ENCODE peak calls at places on chromosomes 6 and 20, in five cellular contexts. One of them, this sample, is unnamed.

GRCh38 chr6:145241039-145241438 is 494.3 kb downstream of the EPM2A start:
- DNase-seq in CD8-positive, alpha-beta T cell: no peak
- DNase-seq in endothelial cell of umbilical vein: no peak
- DNase-seq in GM23338: no peak
- DNase-seq in HCT116: no peak
- DNase-seq in this sample: no peak

GRCh38 chr20:62603907-62604785 is 38.2 kb upstream of the SLCO4A1 start:
- DNase-seq in CD8-positive, alpha-beta T cell: no peak
- DNase-seq in endothelial cell of umbilical vein: no peak
- DNase-seq in GM23338: no peak
- DNase-seq in HCT116: no peak
- DNase-seq in this sample: no peak

GRCh38 chr20:46485431-46485830 is 27.9 kb downstream of the ZNF334 start:
- DNase-seq in GM23338: peak; percentile 41
- DNase-seq in CD8-positive, alpha-beta T cell: no peak
- DNase-seq in HCT116: no peak
- DNase-seq in endothelial cell of umbilical vein: no peak
- DNase-seq in this sample: no peak

GRCh38 chr20:6956574-6956973 is 189.1 kb downstream of the BMP2 start:
- DNase-seq in GM23338: no peak
- DNase-seq in HCT116: no peak
- DNase-seq in CD8-positive, alpha-beta T cell: no peak
- DNase-seq in endothelial cell of umbilical vein: peak; percentile 63
- DNase-seq in this sample: no peak

GRCh38 chr6:27238010-27238983 is 9.2 kb upstream of the PRSS16 start:
- DNase-seq in HCT116: no peak
- DNase-seq in CD8-positive, alpha-beta T cell: no peak
- DNase-seq in endothelial cell of umbilical vein: peak; percentile 10
- DNase-seq in GM23338: peak; percentile 71
- DNase-seq in this sample: no peak

GRCh38 chr6:7254980-7255825 is 57.8 kb downstream of the SSR1 start:
- DNase-seq in CD8-positive, alpha-beta T cell: no peak
- DNase-seq in GM23338: no peak
- DNase-seq in HCT116: no peak
- DNase-seq in endothelial cell of umbilical vein: no peak
- DNase-seq in this sample: no peak

GRCh38 chr6:131909408-131910218 is 41.6 kb downstream of the CCN2 start:
- DNase-seq in HCT116: peak; percentile 57
- DNase-seq in endothelial cell of umbilical vein: peak; percentile 74
- DNase-seq in GM23338: peak; percentile 92
- DNase-seq in CD8-positive, alpha-beta T cell: peak; percentile 77
- DNase-seq in this sample: no peak

GRCh38 chr6:6008114-6008647 is 1.5 kb upstream of the NRN1 start:
- DNase-seq in GM23338: no peak
- DNase-seq in CD8-positive, alpha-beta T cell: no peak
- DNase-seq in HCT116: no peak
- DNase-seq in endothelial cell of umbilical vein: no peak
- DNase-seq in this sample: no peak

GRCh38 chr6:47967843-47968242 is 143.2 kb downstream of the PTCHD4 start:
- DNase-seq in endothelial cell of umbilical vein: no peak
- DNase-seq in GM23338: no peak
- DNase-seq in HCT116: no peak
- DNase-seq in CD8-positive, alpha-beta T cell: no peak
- DNase-seq in this sample: no peak

GRCh38 chr6:80006541-80006940 is 2.1 kb downstream of the TTK start:
- DNase-seq in GM23338: no peak
- DNase-seq in HCT116: no peak
- DNase-seq in endothelial cell of umbilical vein: no peak
- DNase-seq in CD8-positive, alpha-beta T cell: no peak
- DNase-seq in this sample: no peak

GRCh38 chr6:80004199-80005072 is at the start of gene TTK:
- DNase-seq in GM23338: peak; percentile 97
- DNase-seq in endothelial cell of umbilical vein: peak; percentile 90
- DNase-seq in CD8-positive, alpha-beta T cell: peak; percentile 90
- DNase-seq in HCT116: peak; percentile 89
- DNase-seq in this sample: peak; percentile 90

GRCh38 chr6:80005406-80005805 is 957 bp downstream of the TTK start:
- DNase-seq in endothelial cell of umbilical vein: no peak
- DNase-seq in HCT116: no peak
- DNase-seq in CD8-positive, alpha-beta T cell: no peak
- DNase-seq in GM23338: no peak
- DNase-seq in this sample: no peak

GRCh38 chr6:80010296-80010695 is 5.8 kb downstream of the TTK start:
- DNase-seq in endothelial cell of umbilical vein: no peak
- DNase-seq in CD8-positive, alpha-beta T cell: no peak
- DNase-seq in HCT116: no peak
- DNase-seq in GM23338: no peak
- DNase-seq in this sample: no peak

GRCh38 chr6:80009531-80009930 is 5.1 kb downstream of the TTK start:
- DNase-seq in endothelial cell of umbilical vein: no peak
- DNase-seq in HCT116: no peak
- DNase-seq in GM23338: no peak
- DNase-seq in CD8-positive, alpha-beta T cell: no peak
- DNase-seq in this sample: no peak
- H3K27ac ChIP-seq in endothelial cell of umbilical vein: no peak overlapping the region
- H3K27ac ChIP-seq in HCT116: no peak overlapping the region
- H3K27ac ChIP-seq in GM23338: no peak overlapping the region
- H3K27ac ChIP-seq in CD8-positive, alpha-beta T cell: no peak overlapping the region
- H3K27ac ChIP-seq in this sample: no peak overlapping the region

GRCh38 chr6:148523051-148523450 is 180.4 kb downstream of the SASH1 start:
- DNase-seq in GM23338: no peak
- DNase-seq in HCT116: no peak
- DNase-seq in CD8-positive, alpha-beta T cell: no peak
- DNase-seq in endothelial cell of umbilical vein: no peak
- DNase-seq in this sample: no peak

GRCh38 chr6:148523551-148523950 is 180.9 kb downstream of the SASH1 start:
- DNase-seq in GM23338: no peak
- DNase-seq in endothelial cell of umbilical vein: no peak
- DNase-seq in CD8-positive, alpha-beta T cell: no peak
- DNase-seq in HCT116: no peak
- DNase-seq in this sample: no peak

GRCh38 chr6:148524976-148525375 is 182.3 kb downstream of the SASH1 start:
- DNase-seq in endothelial cell of umbilical vein: peak; percentile 65
- DNase-seq in HCT116: no peak
- DNase-seq in CD8-positive, alpha-beta T cell: no peak
- DNase-seq in GM23338: no peak
- DNase-seq in this sample: no peak

GRCh38 chr6:148525453-148525852 is 182.8 kb downstream of the SASH1 start:
- DNase-seq in GM23338: no peak
- DNase-seq in HCT116: no peak
- DNase-seq in CD8-positive, alpha-beta T cell: no peak
- DNase-seq in endothelial cell of umbilical vein: no peak
- DNase-seq in this sample: no peak

DNA sequence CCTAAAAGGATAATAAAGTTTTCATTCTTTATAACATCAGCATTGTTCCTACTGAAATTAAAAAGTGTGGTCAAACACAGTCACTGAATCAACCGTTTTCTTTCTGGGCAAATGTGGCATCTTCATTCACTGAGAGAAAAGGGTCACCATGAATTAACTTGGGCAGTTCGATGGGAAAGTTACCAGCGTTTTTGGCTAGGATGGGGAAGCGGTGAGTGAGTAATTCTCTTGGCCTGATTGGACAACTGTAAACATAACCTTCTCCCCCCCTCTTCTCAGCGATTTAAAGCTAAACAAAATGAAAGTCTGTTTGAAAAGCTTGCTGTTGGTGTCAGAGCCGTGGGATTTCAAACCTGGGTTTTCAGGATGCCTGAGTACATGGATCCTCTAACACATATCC is 181.9 kb downstream of the SASH1 start:
- DNase-seq in GM23338: no peak
- DNase-seq in endothelial cell of umbilical vein: peak; percentile 35
- DNase-seq in HCT116: no peak
- DNase-seq in CD8-positive, alpha-beta T cell: no peak
- DNase-seq in this sample: no peak
- H3K27ac ChIP-seq in GM23338: no peak overlapping the region
- H3K27ac ChIP-seq in endothelial cell of umbilical vein: peak overlapping the region; percentile 66
- H3K27ac ChIP-seq in HCT116: no peak overlapping the region
- H3K27ac ChIP-seq in CD8-positive, alpha-beta T cell: no peak overlapping the region
- H3K27ac ChIP-seq in this sample: no peak overlapping the region

GRCh38 chr6:35181313-35181932 is 32.3 kb upstream of the SCUBE3 start:
- DNase-seq in endothelial cell of umbilical vein: no peak
- DNase-seq in GM23338: no peak
- DNase-seq in HCT116: no peak
- DNase-seq in CD8-positive, alpha-beta T cell: no peak
- DNase-seq in this sample: no peak

GRCh38 chr6:35183935-35184334 is 29.8 kb upstream of the SCUBE3 start:
- DNase-seq in GM23338: no peak
- DNase-seq in endothelial cell of umbilical vein: no peak
- DNase-seq in CD8-positive, alpha-beta T cell: no peak
- DNase-seq in HCT116: no peak
- DNase-seq in this sample: no peak

GRCh38 chr6:35184580-35185301 is 29.0 kb upstream of the SCUBE3 start:
- DNase-seq in CD8-positive, alpha-beta T cell: no peak
- DNase-seq in GM23338: no peak
- DNase-seq in endothelial cell of umbilical vein: no peak
- DNase-seq in HCT116: no peak
- DNase-seq in this sample: no peak

GRCh38 chr6:35183281-35183680 is 30.5 kb upstream of the SCUBE3 start:
- DNase-seq in GM23338: no peak
- DNase-seq in HCT116: no peak
- DNase-seq in CD8-positive, alpha-beta T cell: no peak
- DNase-seq in endothelial cell of umbilical vein: no peak
- DNase-seq in this sample: no peak

GRCh38 chr6:35181933-35182612 is 31.7 kb upstream of the SCUBE3 start:
- DNase-seq in CD8-positive, alpha-beta T cell: no peak
- DNase-seq in GM23338: peak; percentile 73
- DNase-seq in endothelial cell of umbilical vein: peak; percentile 15
- DNase-seq in HCT116: peak; percentile 86
- DNase-seq in this sample: no peak
- H3K27ac ChIP-seq in CD8-positive, alpha-beta T cell: no peak overlapping the region
- H3K27ac ChIP-seq in GM23338: no peak overlapping the region
- H3K27ac ChIP-seq in endothelial cell of umbilical vein: no peak overlapping the region
- H3K27ac ChIP-seq in HCT116: peak overlapping the region; percentile 63
- H3K27ac ChIP-seq in this sample: peak overlapping the region; percentile 46

DNA sequence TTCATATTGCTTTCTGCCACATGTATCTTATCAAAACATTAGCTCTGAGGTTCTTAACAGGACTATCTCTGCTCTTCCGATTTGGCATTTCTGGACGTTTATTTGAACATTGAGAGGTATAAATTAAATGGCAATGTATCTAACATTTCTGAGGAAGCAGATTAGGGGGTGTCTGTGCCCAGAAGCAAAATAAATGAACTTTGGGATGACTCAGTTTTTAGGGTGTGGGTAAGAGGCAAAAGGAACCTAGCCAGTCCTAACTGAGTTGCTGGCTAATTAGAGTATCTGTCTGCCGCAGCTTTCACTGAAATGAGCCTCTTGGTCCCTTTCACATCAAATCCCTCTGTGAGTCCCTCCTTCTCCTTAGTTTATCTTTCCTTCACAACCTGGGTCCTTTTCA is 1.1 kb downstream of the RNF144B start:
- DNase-seq in HCT116: no peak
- DNase-seq in endothelial cell of umbilical vein: peak; percentile 57
- DNase-seq in GM23338: no peak
- DNase-seq in CD8-positive, alpha-beta T cell: no peak
- DNase-seq in this sample: no peak
- H3K27ac ChIP-seq in HCT116: no peak overlapping the region
- H3K27ac ChIP-seq in endothelial cell of umbilical vein: peak overlapping the region; percentile 79
- H3K27ac ChIP-seq in GM23338: no peak overlapping the region
- H3K27ac ChIP-seq in CD8-positive, alpha-beta T cell: no peak overlapping the region
- H3K27ac ChIP-seq in this sample: peak overlapping the region; percentile 63

GRCh38 chr6:127641905-127642304 is 64.9 kb downstream of the C6orf58 start:
- DNase-seq in endothelial cell of umbilical vein: peak; percentile 41
- DNase-seq in HCT116: peak; percentile 24
- DNase-seq in CD8-positive, alpha-beta T cell: no peak
- DNase-seq in GM23338: peak; percentile 81
- DNase-seq in this sample: no peak
- H3K27ac ChIP-seq in endothelial cell of umbilical vein: no peak overlapping the region
- H3K27ac ChIP-seq in HCT116: no peak overlapping the region
- H3K27ac ChIP-seq in CD8-positive, alpha-beta T cell: no peak overlapping the region
- H3K27ac ChIP-seq in GM23338: no peak overlapping the region
- H3K27ac ChIP-seq in this sample: no peak overlapping the region

DNA sequence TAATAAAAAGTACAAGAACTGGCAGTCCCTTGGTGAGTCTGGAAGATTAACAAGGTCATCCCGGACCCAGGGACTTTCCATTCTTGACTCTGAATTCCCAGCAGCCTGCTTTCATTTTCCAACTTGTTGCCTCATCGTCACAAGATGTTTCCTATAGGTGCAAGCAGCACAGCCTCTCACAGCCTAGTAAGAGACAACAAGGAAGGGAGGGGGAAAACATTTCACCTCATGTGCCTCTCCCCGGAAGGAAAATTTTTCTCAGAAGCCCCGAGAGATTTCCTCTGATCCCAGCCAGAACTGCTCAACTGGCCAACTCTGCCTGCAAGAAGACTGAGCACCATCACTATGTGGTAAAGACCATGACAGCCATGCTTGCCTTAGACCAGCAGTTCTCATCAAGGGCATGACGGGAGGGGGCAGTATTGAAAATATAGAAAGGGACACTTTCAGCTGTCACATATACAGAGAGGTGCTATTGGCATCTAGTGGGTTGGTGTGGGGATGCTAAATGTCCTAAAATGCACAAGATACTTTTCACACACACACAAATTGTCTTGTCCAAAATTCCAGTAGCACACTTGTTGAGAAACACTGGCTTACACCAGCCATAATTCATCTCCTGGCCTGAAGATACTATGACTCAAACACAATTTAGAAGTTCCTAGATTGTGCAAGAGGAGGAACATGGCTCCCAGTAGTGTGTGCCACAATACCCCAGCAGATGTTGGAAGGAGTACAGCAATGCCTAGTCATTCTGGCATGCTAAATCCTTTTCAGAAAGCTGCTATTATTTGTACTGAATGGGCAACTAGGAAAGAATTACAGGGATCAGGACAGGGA is 10.8 kb upstream of the WTAP start:
- DNase-seq in endothelial cell of umbilical vein: no peak
- DNase-seq in GM23338: no peak
- DNase-seq in CD8-positive, alpha-beta T cell: no peak
- DNase-seq in HCT116: no peak
- DNase-seq in this sample: no peak
- H3K27ac ChIP-seq in endothelial cell of umbilical vein: no peak overlapping the region
- H3K27ac ChIP-seq in GM23338: no peak overlapping the region
- H3K27ac ChIP-seq in CD8-positive, alpha-beta T cell: no peak overlapping the region
- H3K27ac ChIP-seq in HCT116: no peak overlapping the region
- H3K27ac ChIP-seq in this sample: peak overlapping the region; percentile 58